ENCODE peak calls at places on chromosomes 2 and 18, in six cellular contexts. E is OCI-LY7, S is GM12864, K is GM23248, J is left cardiac atrium, L is IMR-90. C is an unnamed sample.
A peak's percentile ranks its signal among the peaks of the same experiment; 100 is the strongest.

GRCh38 chr2:109324859-109325258 is 195.9 kb downstream of the SH3RF3 start:
- DNase-seq in L (peak; percentile 95), J (peak; percentile 81), K (peak; percentile 98), S (no peak), E (no peak), C (no peak)

GRCh38 chr2:72150961-72151356 is 3.3 kb upstream of the CYP26B1 start:
- DNase-seq in L (no peak), K (no peak), S (no peak), J (no peak), E (no peak), C (no peak)

GRCh38 chr2:120939595-120940318 is 204.1 kb downstream of the GLI2 start:
- DNase-seq in K (peak; percentile 96), L (peak; percentile 95), E (no peak), S (no peak), J (no peak), C (no peak)

GRCh38 chr18:35876243-35876642 is 96.2 kb upstream of the RMP24 start:
- DNase-seq in L (no peak), J (no peak), S (no peak), K (no peak), E (no peak), C (no peak)

GRCh38 chr2:110858135-110858737 is 125.9 kb downstream of the ACOXL start:
- DNase-seq in K (no peak), S (peak; percentile 78), L (no peak), J (no peak), E (peak; percentile 88), C (peak; percentile 68)

GRCh38 chr2:240205348-240205747 is 64.9 kb upstream of the OTOS start:
- DNase-seq in K (peak; percentile 85), E (no peak), J (no peak), S (no peak), L (peak; percentile 77), C (no peak)

GRCh38 chr2:24162494-24162893 is 12.4 kb upstream of the FAM228A start:
- DNase-seq in J (no peak), K (no peak), S (no peak), E (no peak), L (no peak), C (no peak)

GRCh38 chr2:5365871-5366461 is 326.2 kb upstream of the SOX11 start:
- DNase-seq in S (no peak), E (peak; percentile 60), L (peak; percentile 4), J (peak; percentile 59), K (peak; percentile 11), C (peak; percentile 20)

GRCh38 chr2:178279142-178279541 is 84.8 kb downstream of the OSBPL6 start:
- DNase-seq in K (peak; percentile 99), L (peak; percentile 93), S (no peak), J (no peak), E (no peak), C (no peak)

GRCh38 chr2:186891219-186891621 is 42.2 kb upstream of the ZSWIM2 start:
- DNase-seq in E (no peak), S (no peak), L (no peak), K (peak; percentile 29), J (no peak), C (no peak)

GRCh38 chr2:133421516-133422324 is 146.5 kb downstream of the NCKAP5 start:
- DNase-seq in L (peak; percentile 66), E (no peak), J (no peak), S (no peak), K (peak; percentile 40), C (no peak)

GRCh38 chr2:157777425-157777824 is 98.7 kb downstream of the ACVR1 start:
- DNase-seq in L (peak; percentile 69), J (peak; percentile 44), E (peak; percentile 22), S (no peak), K (peak; percentile 70), C (no peak)

GRCh38 chr18:64110692-64111480 is 38.0 kb downstream of the LINC00305 start:
- DNase-seq in K (peak; percentile 36), E (no peak), L (no peak), S (no peak), J (no peak), C (no peak)

GRCh38 chr2:239136203-239136602 is 264.6 kb downstream of the HDAC4 start:
- DNase-seq in L (no peak), E (no peak), S (no peak), K (no peak), J (no peak), C (no peak)

GRCh38 chr2:165573534-165574461 is 104.3 kb downstream of the CSRNP3 start:
- DNase-seq in J (peak; percentile 37), E (peak; percentile 40), K (no peak), S (no peak), L (no peak), C (no peak)

GRCh38 chr2:66305714-66306113 is 129.2 kb upstream of the MEIS1 start:
- DNase-seq in L (peak; percentile 2), K (no peak), J (peak; percentile 61), E (no peak), S (no peak), C (no peak)

GRCh38 chr18:46374850-46375249 is 270.7 kb downstream of the HAUS1 start:
- DNase-seq in S (no peak), J (no peak), L (no peak), K (no peak), E (no peak), C (no peak)

GRCh38 chr2:1553671-1554295 is 140.5 kb downstream of the TPO start:
- DNase-seq in K (peak; percentile 88), S (no peak), L (peak; percentile 88), J (no peak), E (no peak), C (no peak)

GRCh38 chr2:233713262-233713615 is 532 bp downstream of the UGT1A5 start:
- DNase-seq in J (no peak), L (no peak), E (no peak), S (no peak), K (no peak), C (no peak)

GRCh38 chr2:235421618-235422017 is 72.2 kb upstream of the AGAP1 start:
- DNase-seq in E (no peak), J (no peak), S (no peak), K (no peak), L (no peak), C (no peak)

GRCh38 chr2:135974036-135974435 is 11.4 kb downstream of the DARS1 start:
- DNase-seq in E (no peak), J (no peak), K (no peak), S (no peak), L (no peak), C (no peak)

GRCh38 chr2:24471662-24472061 is 19.4 kb upstream of the NCOA1 start:
- DNase-seq in S (no peak), J (no peak), E (no peak), L (no peak), K (peak; percentile 4), C (no peak)

GRCh38 chr2:108106746-108107145 is 120.4 kb downstream of the SLC5A7 start:
- DNase-seq in K (no peak), E (no peak), J (no peak), L (no peak), S (no peak), C (no peak)

GRCh38 chr18:77762632-77763031 is 513.0 kb downstream of the GALR1 start:
- DNase-seq in L (no peak), S (no peak), K (no peak), J (no peak), E (no peak), C (no peak)

GRCh38 chr2:81060971-81061370 is 756.4 kb upstream of the LRRTM1 start:
- DNase-seq in L (no peak), S (no peak), E (no peak), K (no peak), J (no peak), C (no peak)

GRCh38 chr2:121255363-121255762 is 29.6 kb downstream of the TFCP2L1 start:
- DNase-seq in E (no peak), L (no peak), J (no peak), K (no peak), S (no peak), C (no peak)